ENCODE peak calls at places on chromosomes 11 and 22, in eight cellular contexts. X is heart right ventricle, Y is pancreas, R is epithelial cell of esophagus, I is cardiac fibroblast, P is AG10803, T is GM12865, F is HL-60. W is an unnamed sample.

GRCh38 chr11:75891947-75892739 is 77.1 kb downstream of the UVRAG start:
- DNase-seq in X (no peak), Y (no peak), R (no peak), I (no peak), P (no peak), T (peak; percentile 44), F (peak; percentile 54), W (no peak)

GRCh38 chr11:115843685-115844084 is 339.5 kb upstream of the CADM1 start:
- DNase-seq in X (no peak), Y (no peak), R (no peak), I (no peak), P (no peak), T (no peak), F (no peak), W (no peak)

GRCh38 chr22:22358686-22359085 is 114.1 kb downstream of the VPREB1 start:
- DNase-seq in X (no peak), Y (no peak), R (no peak), I (no peak), P (no peak), T (no peak), F (no peak), W (no peak)

GRCh38 chr11:42770444-42771065 is 541.2 kb upstream of the API5 start:
- DNase-seq in X (no peak), Y (no peak), R (peak; percentile 35), I (peak; percentile 23), P (peak; percentile 26), T (peak; percentile 49), F (no peak), W (peak; percentile 20)

GRCh38 chr22:41925783-41926460 is 684 bp downstream of the TNFRSF13C start:
- DNase-seq in X (peak; percentile 75), Y (peak; percentile 92), R (peak; percentile 61), I (peak; percentile 51), P (peak; percentile 24), T (peak; percentile 88), F (no peak), W (peak; percentile 82)

GRCh38 chr22:42711281-42711731 is 9.4 kb downstream of the A4GALT start:
- DNase-seq in X (no peak), Y (no peak), R (no peak), I (no peak), P (no peak), T (peak; percentile 43), F (no peak), W (no peak)

GRCh38 chr22:16608931-16609330 is 16.3 kb upstream of the CCT8L2 start:
- DNase-seq in X (no peak), Y (no peak), R (no peak), I (no peak), P (no peak), T (no peak), F (no peak), W (no peak)

GRCh38 chr11:71294846-71295600 is 42.6 kb upstream of the SHANK2 start:
- DNase-seq in X (no peak), Y (no peak), R (no peak), I (no peak), P (no peak), T (no peak), F (no peak), W (peak; percentile 10)

GRCh38 chr22:37331811-37332536 is 49.7 kb downstream of the CYTH4 start:
- DNase-seq in X (no peak), Y (no peak), R (no peak), I (no peak), P (no peak), T (peak; percentile 17), F (no peak), W (no peak)

GRCh38 chr11:14308114-14308896 is 50.7 kb downstream of the RRAS2 start:
- DNase-seq in X (no peak), Y (no peak), R (peak; percentile 59), I (peak; percentile 68), P (peak; percentile 51), T (peak; percentile 71), F (peak; percentile 0), W (no peak)

GRCh38 chr11:19162946-19163345 is 38.8 kb downstream of the CSRP3 start:
- DNase-seq in X (no peak), Y (no peak), R (no peak), I (no peak), P (no peak), T (no peak), F (no peak), W (no peak)

GRCh38 chr11:105040703-105041102 is 4.4 kb downstream of the CARD16 start:
- DNase-seq in X (no peak), Y (no peak), R (no peak), I (no peak), P (no peak), T (no peak), F (no peak), W (no peak)

GRCh38 chr11:105033344-105033743 is 1.6 kb downstream of the CASP1 start:
- DNase-seq in X (no peak), Y (no peak), R (peak; percentile 6), I (no peak), P (no peak), T (no peak), F (no peak), W (no peak)

GRCh38 chr11:105032495-105032894 is 2.4 kb downstream of the CASP1 start:
- DNase-seq in X (no peak), Y (no peak), R (no peak), I (no peak), P (no peak), T (no peak), F (peak; percentile 38), W (no peak)

GRCh38 chr11:105033781-105034180 is 1.2 kb downstream of the CASP1 start:
- DNase-seq in X (no peak), Y (no peak), R (peak; percentile 4), I (no peak), P (no peak), T (no peak), F (no peak), W (no peak)

GRCh38 chr11:105035262-105035620 is 297 bp upstream of the CASP1 start:
- DNase-seq in X (no peak), Y (no peak), R (no peak), I (no peak), P (no peak), T (no peak), F (no peak), W (no peak)
- H3K4me3 ChIP-seq in X (peak overlapping the region; percentile 37), Y (peak overlapping the region; percentile 21), R (peak overlapping the region; percentile 60), I (no peak overlapping the region), P (peak overlapping the region; percentile 62), T (peak overlapping the region; percentile 73), F (peak overlapping the region; percentile 44), W (peak overlapping the region; percentile 35)

GRCh38 chr11:15775051-15775541 is 581.2 kb downstream of the SOX6 start:
- DNase-seq in X (peak; percentile 14), Y (no peak), R (no peak), I (peak; percentile 11), P (no peak), T (no peak), F (no peak), W (no peak)

GRCh38 chr11:15774021-15774862 is 582.1 kb downstream of the SOX6 start:
- DNase-seq in X (no peak), Y (no peak), R (no peak), I (no peak), P (no peak), T (no peak), F (no peak), W (no peak)

GRCh38 chr11:15779518-15779917 is 576.8 kb downstream of the SOX6 start:
- DNase-seq in X (no peak), Y (no peak), R (no peak), I (no peak), P (no peak), T (no peak), F (no peak), W (no peak)

GRCh38 chr11:15775797-15776196 is 580.5 kb downstream of the SOX6 start:
- DNase-seq in X (no peak), Y (no peak), R (no peak), I (no peak), P (no peak), T (no peak), F (no peak), W (no peak)

GRCh38 chr11:15776387-15776786 is 580.0 kb downstream of the SOX6 start:
- DNase-seq in X (no peak), Y (no peak), R (no peak), I (no peak), P (no peak), T (no peak), F (no peak), W (no peak)
- H3K4me3 ChIP-seq in X (no peak overlapping the region), Y (no peak overlapping the region), R (no peak overlapping the region), I (no peak overlapping the region), P (no peak overlapping the region), T (no peak overlapping the region), F (no peak overlapping the region), W (no peak overlapping the region)

GRCh38 chr11:72599325-72600117 is 74.7 kb downstream of the PDE2A start:
- DNase-seq in X (no peak), Y (no peak), R (no peak), I (no peak), P (no peak), T (no peak), F (no peak), W (no peak)
- H3K4me3 ChIP-seq in X (no peak overlapping the region), Y (no peak overlapping the region), R (no peak overlapping the region), I (no peak overlapping the region), P (no peak overlapping the region), T (no peak overlapping the region), F (no peak overlapping the region), W (no peak overlapping the region)

GRCh38 chr11:60853469-60853950 is 2.2 kb downstream of the PTGDR2 start:
- DNase-seq in X (no peak), Y (no peak), R (no peak), I (no peak), P (no peak), T (no peak), F (no peak), W (no peak)

GRCh38 chr11:60854140-60854846 is 1.5 kb downstream of the PTGDR2 start:
- DNase-seq in X (no peak), Y (no peak), R (no peak), I (no peak), P (no peak), T (no peak), F (no peak), W (no peak)

GRCh38 chr11:60852639-60853468 is 2.9 kb downstream of the PTGDR2 start:
- DNase-seq in X (no peak), Y (peak; percentile 70), R (peak; percentile 26), I (no peak), P (no peak), T (no peak), F (no peak), W (no peak)

GRCh38 chr11:60851327-60852059 is 4.3 kb downstream of the PTGDR2 start:
- DNase-seq in X (no peak), Y (no peak), R (no peak), I (no peak), P (no peak), T (no peak), F (no peak), W (no peak)

GRCh38 chr11:60852060-60852638 is 3.6 kb downstream of the PTGDR2 start:
- DNase-seq in X (no peak), Y (peak; percentile 70), R (no peak), I (no peak), P (no peak), T (no peak), F (no peak), W (peak; percentile 89)
- H3K4me3 ChIP-seq in X (no peak overlapping the region), Y (peak overlapping the region; percentile 39), R (no peak overlapping the region), I (no peak overlapping the region), P (no peak overlapping the region), T (no peak overlapping the region), F (no peak overlapping the region), W (peak overlapping the region; percentile 34)

DNA sequence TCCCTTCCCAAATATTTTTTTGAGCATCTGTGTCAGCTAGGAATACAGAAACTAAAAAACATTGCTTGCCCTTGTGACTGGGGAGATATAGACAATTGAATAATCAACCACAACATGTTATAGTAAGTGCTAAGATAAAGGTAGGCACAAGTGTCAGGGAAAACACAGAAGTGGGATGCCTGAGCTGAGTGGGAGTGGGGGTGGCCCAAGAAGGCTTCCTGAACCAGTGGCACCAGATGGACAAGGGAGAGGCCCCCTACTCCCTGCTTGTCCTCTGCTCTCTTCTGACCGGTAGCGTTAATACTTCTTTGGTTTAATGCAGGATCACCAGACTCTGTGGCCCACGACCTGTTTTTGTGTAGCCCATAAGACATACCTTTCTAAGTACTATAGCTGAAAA is 48.8 kb downstream of the PACS1 start:
- DNase-seq in X (no peak), Y (no peak), R (no peak), I (no peak), P (no peak), T (no peak), F (no peak), W (no peak)
- H3K4me3 ChIP-seq in X (no peak overlapping the region), Y (no peak overlapping the region), R (no peak overlapping the region), I (no peak overlapping the region), P (no peak overlapping the region), T (no peak overlapping the region), F (no peak overlapping the region), W (no peak overlapping the region)

W was measured in colonic mucosa.